ENCODE peak calls at places on chromosome 7, in nine cellular contexts. N, L, G, B, Q, U, E, D and S are unnamed samples.

GRCh38 chr7:44884553-44885393 is 557 bp downstream of the PURB start:
- DNase-seq in N (peak; percentile 46), L (peak; percentile 86), G (peak; percentile 93), B (peak; percentile 47), Q (peak; percentile 71), U (peak; percentile 40), E (peak; percentile 14), D (no peak), S (peak; percentile 90)

GRCh38 chr7:41816111-41816510 is 113.2 kb upstream of the INHBA start:
- DNase-seq in N (no peak), L (no peak), G (no peak), B (no peak), Q (peak; percentile 65), U (no peak), E (no peak), D (no peak), S (no peak)

GRCh38 chr7:100682228-100682741 is 8.7 kb downstream of the GNB2 start:
- DNase-seq in N (peak; percentile 43), L (peak; percentile 58), G (peak; percentile 78), B (peak; percentile 35), Q (peak; percentile 56), U (peak; percentile 37), E (no peak), D (no peak), S (peak; percentile 77)

GRCh38 chr7:81159402-81159801 is 240.6 kb upstream of the SEMA3C start:
- DNase-seq in N (peak; percentile 84), L (no peak), G (no peak), B (no peak), Q (peak; percentile 87), U (no peak), E (no peak), D (no peak), S (no peak)

GRCh38 chr7:132133501-132133900 is 442.8 kb downstream of the PLXNA4 start:
- DNase-seq in N (no peak), L (no peak), G (no peak), B (no peak), Q (no peak), U (no peak), E (no peak), D (no peak), S (no peak)

GRCh38 chr7:148303295-148304013 is 287.1 kb upstream of the C7orf33 start:
- DNase-seq in N (peak; percentile 83), L (peak; percentile 89), G (no peak), B (peak; percentile 76), Q (peak; percentile 14), U (peak; percentile 70), E (peak; percentile 81), D (peak; percentile 21), S (peak; percentile 91)

GRCh38 chr7:157228864-157229422 is 90.2 kb downstream of the UBE3C start:
- DNase-seq in N (peak; percentile 45), L (no peak), G (no peak), B (no peak), Q (peak; percentile 9), U (no peak), E (no peak), D (no peak), S (no peak)

GRCh38 chr7:119256001-119256400 is 1017.0 kb upstream of the KCND2 start:
- DNase-seq in N (peak; percentile 6), L (no peak), G (no peak), B (no peak), Q (no peak), U (no peak), E (peak; percentile 7), D (no peak), S (no peak)

GRCh38 chr7:101567231-101567630 is 61.9 kb downstream of the MYL10 start:
- DNase-seq in N (no peak), L (no peak), G (no peak), B (no peak), Q (no peak), U (no peak), E (no peak), D (no peak), S (no peak)

GRCh38 chr7:19001854-19002253 is 115.6 kb downstream of the TWIST1 start:
- DNase-seq in N (no peak), L (no peak), G (no peak), B (no peak), Q (peak; percentile 41), U (no peak), E (no peak), D (no peak), S (no peak)

GRCh38 chr7:127667751-127668530 is 15.9 kb downstream of the SND1 start:
- DNase-seq in N (no peak), L (no peak), G (no peak), B (no peak), Q (peak; percentile 23), U (no peak), E (no peak), D (no peak), S (no peak)

GRCh38 chr7:13898957-13899670 is 90.4 kb downstream of the ETV1 start:
- DNase-seq in N (no peak), L (no peak), G (no peak), B (no peak), Q (no peak), U (no peak), E (no peak), D (no peak), S (no peak)

GRCh38 chr7:129047761-129048160 is 7.2 kb downstream of the TNPO3 start:
- DNase-seq in N (no peak), L (no peak), G (no peak), B (no peak), Q (peak; percentile 47), U (no peak), E (no peak), D (no peak), S (no peak)

GRCh38 chr7:130990178-130990832 is 256.3 kb upstream of the KLF14 start:
- DNase-seq in N (no peak), L (no peak), G (no peak), B (no peak), Q (no peak), U (no peak), E (no peak), D (no peak), S (no peak)

GRCh38 chr7:70788276-70788675 is 343.7 kb upstream of the GALNT17 start:
- DNase-seq in N (no peak), L (no peak), G (no peak), B (no peak), Q (peak; percentile 9), U (no peak), E (no peak), D (no peak), S (no peak)

GRCh38 chr7:572668-573495 is 53.2 kb upstream of the PDGFA start:
- DNase-seq in N (no peak), L (no peak), G (no peak), B (no peak), Q (no peak), U (no peak), E (no peak), D (no peak), S (peak; percentile 65)

GRCh38 chr7:50314778-50315177 is 10.3 kb downstream of the IKZF1 start:
- DNase-seq in N (no peak), L (no peak), G (no peak), B (no peak), Q (no peak), U (no peak), E (no peak), D (no peak), S (no peak)

GRCh38 chr7:122546496-122546895 is 152.4 kb downstream of the RNF133 start:
- DNase-seq in N (no peak), L (peak; percentile 20), G (no peak), B (peak; percentile 15), Q (no peak), U (no peak), E (no peak), D (no peak), S (no peak)

GRCh38 chr7:155338632-155339320 is 41.1 kb downstream of the INSIG1 start:
- DNase-seq in N (no peak), L (peak; percentile 35), G (no peak), B (no peak), Q (no peak), U (no peak), E (no peak), D (no peak), S (no peak)

GRCh38 chr7:47757946-47758371 is 176.0 kb upstream of the TNS3 start:
- DNase-seq in N (no peak), L (peak; percentile 81), G (no peak), B (peak; percentile 77), Q (peak; percentile 92), U (peak; percentile 81), E (peak; percentile 83), D (no peak), S (peak; percentile 95)

GRCh38 chr7:27167916-27168264 is 2.6 kb upstream of the HOXA9 start:
- DNase-seq in N (peak; percentile 48), L (no peak), G (peak; percentile 3), B (no peak), Q (no peak), U (no peak), E (no peak), D (no peak), S (peak; percentile 22)

GRCh38 chr7:113289140-113289740 is 170.9 kb upstream of the SMIM30 start:
- DNase-seq in N (peak; percentile 56), L (no peak), G (no peak), B (no peak), Q (peak; percentile 53), U (no peak), E (no peak), D (no peak), S (no peak)
- TF ChIP-seq CTCF in N (peak; percentile 53), L (peak; percentile 15), G (peak; percentile 4), B (no peak), Q (peak; percentile 77), U (no peak), E (no peak), D (no peak), S (peak; percentile 3)

GRCh38 chr7:140070546-140070945 is 7.8 kb upstream of the PARP12 start:
- DNase-seq in N (no peak), L (no peak), G (no peak), B (no peak), Q (no peak), U (no peak), E (no peak), D (no peak), S (no peak)
- H3K4me1 ChIP-seq in N (no peaks in the 10 kb centered on the region), L (no peaks in the 10 kb centered on the region), G (no peaks in the 10 kb centered on the region), B (no peaks in the 10 kb centered on the region), Q (no peaks in the 10 kb centered on the region), U (no peaks in the 10 kb centered on the region), E (no peaks in the 10 kb centered on the region), D (no peaks in the 10 kb centered on the region), S (no peaks in the 10 kb centered on the region)

GRCh38 chr7:107169120-107170050 is 582 bp downstream of the HBP1 start:
- DNase-seq in N (peak; percentile 95), L (peak; percentile 99), G (peak; percentile 97), B (peak; percentile 97), Q (peak; percentile 91), U (peak; percentile 98), E (peak; percentile 98), D (peak; percentile 59), S (peak; percentile 99)
- TF ChIP-seq CTCF in N (no peak), L (peak; percentile 16), G (no peak), B (peak; percentile 35), Q (no peak), U (peak; percentile 22), E (peak; percentile 45), D (no peak), S (peak; percentile 10)

GRCh38 chr7:12870219-12870618 is 182.8 kb downstream of the ARL4A start:
- DNase-seq in N (no peak), L (no peak), G (no peak), B (no peak), Q (no peak), U (no peak), E (no peak), D (no peak), S (no peak)
- H3K4me1 ChIP-seq in N (peaks cover 13% of the 10 kb centered on the region), L (no peaks in the 10 kb centered on the region), G (no peaks in the 10 kb centered on the region), B (no peaks in the 10 kb centered on the region), Q (no peaks in the 10 kb centered on the region), U (no peaks in the 10 kb centered on the region), E (no peaks in the 10 kb centered on the region), D (peaks cover 7% of the 10 kb centered on the region), S (no peaks in the 10 kb centered on the region)

GRCh38 chr7:149860821-149861727 is 12.7 kb upstream of the ATP6V0E2 start:
- DNase-seq in N (no peak), L (no peak), G (no peak), B (peak; percentile 18), Q (no peak), U (no peak), E (no peak), D (no peak), S (peak; percentile 63)
- TF ChIP-seq CTCF in N (peak; percentile 19), L (peak; percentile 14), G (peak; percentile 41), B (no peak), Q (peak; percentile 19), U (peak; percentile 26), E (peak; percentile 51), D (no peak), S (no peak)